ENCODE peak calls at places on chromosomes 16 and 17, in nine cellular contexts. O is Ammon's horn; A is kidney tubule cell; I is activated T-cell treated with anti-CD3 and anti-CD28 coated beads, Interleukin-2, amount 50 U/mL, for 72 hours; P is A549; U is activated gamma-delta T cell treated with anti-CD3 and anti-CD28 coated beads, Interleukin-2, amount 50 U/mL, for 16 hours; X is nucleus accumbens; J is ELF-1; D is GM23338. H is an unnamed sample.

GRCh38 chr17:3845361-3845753 is 689 bp downstream of the NCBP3 start:
- DNase-seq in D (no peak), O (no peak), J (peak), A (peak), U (peak), X (no peak), P (peak), I (peak), H (peak)

GRCh38 chr17:42871647-42872046 is 20.6 kb downstream of the AOC3 start:
- DNase-seq in P (no peak), J (no peak), D (no peak), A (no peak), O (no peak), I (no peak), X (no peak), U (no peak), H (no peak)

GRCh38 chr17:73508057-73508930 is 136.0 kb downstream of the SDK2 start:
- DNase-seq in J (no peak), I (no peak), D (no peak), P (no peak), X (no peak), A (no peak), O (no peak), U (no peak), H (no peak)

GRCh38 chr17:56131431-56131830 is 21.8 kb upstream of the ANKFN1 start:
- DNase-seq in X (no peak), J (no peak), O (no peak), P (no peak), A (no peak), I (no peak), U (no peak), D (no peak), H (no peak)

GRCh38 chr17:72788950-72789585 is 303.4 kb downstream of the SLC39A11 start:
- DNase-seq in J (peak), D (peak), O (no peak), X (no peak), U (no peak), A (peak), I (no peak), P (no peak), H (no peak)

GRCh38 chr17:36858119-36859002 is 78.9 kb upstream of the LHX1 start:
- DNase-seq in U (no peak), X (no peak), A (peak), O (no peak), J (no peak), P (no peak), D (no peak), I (no peak), H (no peak)

GRCh38 chr16:66858740-66859396 is 14.7 kb downstream of the CA7 start:
- DNase-seq in A (peak), X (no peak), D (no peak), P (peak), J (no peak), U (no peak), O (no peak), I (no peak), H (peak)

GRCh38 chr16:50369133-50369804 is 481 bp upstream of the BRD7 start:
- DNase-seq in X (no peak), I (no peak), A (no peak), P (no peak), O (no peak), J (no peak), D (no peak), U (no peak), H (no peak)

GRCh38 chr16:9159839-9160550 is 68.6 kb downstream of the HAPSTR1 start:
- DNase-seq in J (peak), U (no peak), X (peak), A (peak), D (peak), O (peak), P (peak), I (peak), H (peak)

GRCh38 chr17:27756467-27757371 is 43.6 kb downstream of the NOS2 start:
- DNase-seq in O (peak), D (peak), I (peak), U (peak), P (peak), J (peak), X (peak), A (peak), H (peak)

GRCh38 chr16:7268182-7268581 is 64.5 kb upstream of the RBFOX1 start:
- DNase-seq in U (no peak), X (peak), I (no peak), J (peak), D (peak), A (peak), P (peak), O (peak), H (peak)

GRCh38 chr16:72173997-72174396 is 2.0 kb upstream of the PMFBP1 start:
- DNase-seq in P (no peak), I (no peak), J (no peak), X (no peak), D (no peak), U (no peak), A (no peak), O (no peak), H (no peak)

GRCh38 chr16:52929478-52929877 is 123.2 kb downstream of the CHD9NB start:
- DNase-seq in U (no peak), A (no peak), X (no peak), O (no peak), P (no peak), J (no peak), D (no peak), I (no peak), H (no peak)

GRCh38 chr17:74922694-74923537 is at the start of gene USH1G:
- DNase-seq in O (no peak), A (no peak), I (no peak), D (peak), J (no peak), P (no peak), X (no peak), U (no peak), H (no peak)

GRCh38 chr16:29302976-29303375 is 103.5 kb downstream of the NPIPB11 start:
- DNase-seq in D (no peak), U (no peak), P (no peak), O (no peak), A (no peak), I (no peak), X (no peak), J (no peak), H (no peak)

GRCh38 chr16:25110392-25110947 is 1.1 kb upstream of the LCMT1 start:
- DNase-seq in I (peak), P (no peak), X (no peak), J (no peak), A (no peak), D (no peak), U (no peak), O (no peak), H (peak)

GRCh38 chr16:85393674-85394510 is 219.2 kb upstream of the GSE1 start:
- DNase-seq in D (peak), P (peak), X (peak), I (peak), A (peak), U (peak), J (peak), O (no peak), H (peak)

GRCh38 chr17:70107441-70107840 is 32.4 kb downstream of the KCNJ16 start:
- DNase-seq in A (no peak), O (no peak), X (no peak), U (no peak), P (no peak), D (no peak), J (no peak), I (no peak), H (no peak)

GRCh38 chr17:75774471-75774987 is 9.5 kb upstream of the GALK1 start:
- DNase-seq in D (no peak), A (no peak), P (no peak), J (peak), O (no peak), U (no peak), I (no peak), X (no peak), H (no peak)

GRCh38 chr16:53945996-53946395 is 242.0 kb downstream of the FTO start:
- DNase-seq in X (no peak), D (peak), O (peak), J (peak), P (peak), I (no peak), U (no peak), A (peak), H (peak)

GRCh38 chr17:81427446-81428120 is 32.3 kb downstream of the BAHCC1 start:
- DNase-seq in U (no peak), O (peak), A (no peak), P (no peak), D (no peak), J (no peak), I (no peak), X (peak), H (no peak)

GRCh38 chr17:40349477-40350409 is 14.8 kb downstream of the GJD3 start:
- DNase-seq in X (no peak), A (peak), D (no peak), J (no peak), O (no peak), P (no peak), U (no peak), I (no peak), H (no peak)

GRCh38 chr16:30885196-30885595 is 8.7 kb downstream of the BCL7C start:
- DNase-seq in P (no peak), A (no peak), U (no peak), D (no peak), I (no peak), X (no peak), O (no peak), J (no peak), H (no peak)

GRCh38 chr16:53022374-53022773 is 30.3 kb downstream of the CHD9NB start:
- DNase-seq in I (peak), X (peak), J (peak), A (peak), U (no peak), P (peak), D (peak), O (peak), H (peak)

GRCh38 chr17:4444782-4445473 is 11.2 kb downstream of the SPNS3 start:
- DNase-seq in I (no peak), O (peak), J (no peak), D (no peak), A (peak), U (no peak), X (no peak), P (no peak), H (peak)

GRCh38 chr17:17241656-17242055 is 4.7 kb upstream of the FLCN start:
- DNase-seq in P (no peak), J (no peak), U (no peak), X (no peak), D (no peak), I (no peak), O (no peak), A (no peak), H (no peak)

GRCh38 chr16:74698220-74698619 is 2.4 kb downstream of the MLKL start:
- DNase-seq in J (no peak), O (no peak), I (no peak), X (no peak), A (no peak), P (no peak), U (no peak), D (no peak), H (peak)

H was measured in ACHN.